ENCODE peak calls at places on chromosomes 3 and 15, in five cellular contexts. M, W, U, Q and N are unnamed samples.

GRCh38 chr3:80018375-80018774 is 250.6 kb upstream of the ROBO1 start:
- ATAC-seq in W (no peak), M (no peak), U (no peak), Q (no peak), N (no peak)

GRCh38 chr3:108134555-108134880 is 43.7 kb upstream of the CD47 start:
- ATAC-seq in U (peak; percentile 49), W (no peak), M (no peak), Q (no peak), N (no peak)

GRCh38 chr3:85783331-85783730 is 824.5 kb downstream of the CADM2 start:
- ATAC-seq in W (no peak), Q (no peak), U (no peak), M (no peak), N (no peak)

GRCh38 chr15:61951949-61952348 is 108.3 kb downstream of the VPS13C start:
- ATAC-seq in M (no peak), U (no peak), W (no peak), Q (no peak), N (no peak)

GRCh38 chr3:47961815-47962606 is 54.2 kb downstream of the MAP4 start:
- ATAC-seq in M (peak; percentile 97), W (peak; percentile 30), Q (no peak), U (no peak), N (no peak)

GRCh38 chr3:197338586-197338985 is 40.2 kb upstream of the DLG1 start:
- ATAC-seq in Q (no peak), U (no peak), W (no peak), M (no peak), N (no peak)

GRCh38 chr3:127099982-127100381 is 92.9 kb upstream of the PRR23E start:
- ATAC-seq in W (no peak), Q (no peak), M (no peak), U (no peak), N (no peak)

GRCh38 chr3:152309031-152309430 is 40.3 kb downstream of the MBNL1 start:
- ATAC-seq in M (no peak), W (no peak), Q (no peak), U (no peak), N (no peak)

GRCh38 chr3:36813320-36813719 is 49.0 kb upstream of the DCLK3 start:
- ATAC-seq in Q (no peak), U (no peak), W (no peak), M (no peak), N (no peak)

GRCh38 chr3:39124876-39125836 is 17.7 kb downstream of the TTC21A start:
- ATAC-seq in U (no peak), Q (peak; percentile 71), W (peak; percentile 42), M (no peak), N (peak; percentile 66)

GRCh38 chr3:147419062-147419701 is 10.0 kb downstream of the ZIC1 start:
- ATAC-seq in W (no peak), M (no peak), U (no peak), Q (peak; percentile 17), N (peak; percentile 10)

GRCh38 chr3:188947401-188947982 is 224.3 kb upstream of the TPRG1 start:
- ATAC-seq in Q (peak; percentile 89), U (peak; percentile 19), M (peak; percentile 29), W (peak; percentile 88), N (peak; percentile 81)

GRCh38 chr15:50068016-50068415 is 51.0 kb downstream of the ATP8B4 start:
- ATAC-seq in W (no peak), Q (no peak), M (no peak), U (no peak), N (no peak)

GRCh38 chr3:112415390-112415789 is 82.4 kb downstream of the CD200 start:
- ATAC-seq in U (no peak), M (no peak), W (no peak), Q (no peak), N (no peak)

GRCh38 chr3:34011171-34012101 is 213.0 kb downstream of the PDCD6IP start:
- ATAC-seq in U (no peak), M (no peak), W (no peak), Q (no peak), N (no peak)

GRCh38 chr15:65512807-65513416 is 4.6 kb downstream of the DPP8 start:
- ATAC-seq in W (peak; percentile 74), M (no peak), Q (peak; percentile 79), U (no peak), N (no peak)

GRCh38 chr3:52350436-52350835 is 34.3 kb downstream of the DNAH1 start:
- ATAC-seq in M (no peak), Q (no peak), W (no peak), U (no peak), N (no peak)

GRCh38 chr3:128701342-128702212 is 24.4 kb upstream of the RAB7A start:
- ATAC-seq in M (no peak), U (no peak), W (no peak), Q (no peak), N (no peak)

GRCh38 chr3:189233225-189233858 is 61.6 kb downstream of the TPRG1 start:
- ATAC-seq in W (peak; percentile 89), M (no peak), U (no peak), Q (peak; percentile 76), N (peak; percentile 49)

GRCh38 chr3:111787556-111788463 is 71.3 kb upstream of the PHLDB2 start:
- ATAC-seq in W (peak; percentile 20), U (no peak), M (no peak), Q (peak; percentile 61), N (no peak)

GRCh38 chr3:147422226-147422933 is 13.2 kb downstream of the ZIC1 start:
- ATAC-seq in M (no peak), U (no peak), W (no peak), Q (no peak), N (no peak)

GRCh38 chr15:59247364-59247763 is 40.7 kb downstream of the LDHAL6B start:
- ATAC-seq in W (peak; percentile 72), U (peak; percentile 52), M (peak; percentile 70), Q (no peak), N (no peak)

GRCh38 chr3:151443583-151443982 is 17.3 kb downstream of the IGSF10 start:
- ATAC-seq in W (no peak), M (no peak), Q (no peak), U (no peak), N (no peak)

GRCh38 chr3:11799777-11800176 is 46.9 kb downstream of the TAMM41 start:
- ATAC-seq in U (no peak), W (no peak), M (no peak), Q (no peak), N (no peak)